ENCODE peak calls at places on chromosomes 12 and 14, in six cellular contexts. K is stimulated activated CD4-positive, alpha-beta T cell treated with anti-CD3 and anti-CD28 coated beads, Interleukin-1b, Interleukin-23, amount 100 ng/mL, for 1 hour; U is globus pallidus; W is NCI-H345; L is astrocyte of the cerebellum; S is stimulated activated CD8-positive, alpha-beta memory T cell treated with anti-CD3 and anti-CD28 coated beads, Interleukin-2, amount 100 ng/mL, for 1 hour. J is an unnamed sample.

GRCh38 chr12:49671051-49671765 is 36.0 kb downstream of the FMNL3 start:
- DNase-seq in K (peak), U (no peak), W (no peak), L (no peak), S (peak), J (no peak)

GRCh38 chr14:71498151-71498734 is 434.0 kb upstream of the RGS6 start:
- DNase-seq in K (no peak), U (no peak), W (no peak), L (peak), S (no peak), J (no peak)

GRCh38 chr12:104306943-104307654 is 3.6 kb downstream of the EID3 start:
- DNase-seq in K (no peak), U (no peak), W (no peak), L (no peak), S (no peak), J (no peak)

GRCh38 chr14:32202468-32202865 is 602 bp downstream of the RNU6-8 start:
- DNase-seq in K (no peak), U (peak), W (peak), L (peak), S (no peak), J (no peak)

GRCh38 chr12:131003676-131004075 is 50.0 kb downstream of the ADGRD1 start:
- DNase-seq in K (no peak), U (no peak), W (no peak), L (no peak), S (no peak), J (no peak)

GRCh38 chr14:91755560-91755959 is 23.7 kb upstream of the CATSPERB start:
- DNase-seq in K (no peak), U (no peak), W (no peak), L (peak), S (no peak), J (no peak)

GRCh38 chr14:52314521-52315354 is 626 bp downstream of the PTGER2 start:
- DNase-seq in K (no peak), U (no peak), W (no peak), L (no peak), S (no peak), J (no peak)

GRCh38 chr12:68771223-68771925 is 25.4 kb downstream of the SLC35E3 start:
- DNase-seq in K (no peak), U (no peak), W (no peak), L (no peak), S (no peak), J (no peak)

GRCh38 chr12:64937466-64937865 is 113.0 kb downstream of the TBC1D30 start:
- DNase-seq in K (no peak), U (no peak), W (no peak), L (no peak), S (no peak), J (no peak)

GRCh38 chr12:40989785-40990184 is 198.3 kb upstream of the PDZRN4 start:
- DNase-seq in K (no peak), U (no peak), W (no peak), L (no peak), S (no peak), J (no peak)

GRCh38 chr14:92645841-92646478 is 102.5 kb downstream of the LGMN start:
- DNase-seq in K (no peak), U (no peak), W (no peak), L (no peak), S (no peak), J (no peak)

J was measured in cortex of kidney.